ENCODE peak calls at places on chromosomes 5 and 9, in five cellular contexts. One of them, this sample, is unnamed.

GRCh38 chr5:124433170-124433569 is 313.3 kb downstream of the ZNF608 start:
- DNase-seq in adrenal gland: no peak
- DNase-seq in uterus: no peak
- DNase-seq in WERI-Rb-1: no peak
- DNase-seq in astrocyte: no peak
- DNase-seq in this sample: no peak

GRCh38 chr5:179324760-179325295 is 20.4 kb downstream of the ADAMTS2 start:
- DNase-seq in adrenal gland: no peak
- DNase-seq in uterus: peak; percentile 12
- DNase-seq in WERI-Rb-1: no peak
- DNase-seq in astrocyte: no peak
- DNase-seq in this sample: no peak

GRCh38 chr5:111699324-111699723 is 57.7 kb downstream of the NREP start:
- DNase-seq in adrenal gland: no peak
- DNase-seq in uterus: no peak
- DNase-seq in WERI-Rb-1: no peak
- DNase-seq in astrocyte: no peak
- DNase-seq in this sample: peak; percentile 63

GRCh38 chr5:131716650-131717049 is 80.2 kb downstream of the FNIP1 start:
- DNase-seq in adrenal gland: no peak
- DNase-seq in uterus: no peak
- DNase-seq in WERI-Rb-1: no peak
- DNase-seq in astrocyte: no peak
- DNase-seq in this sample: no peak

GRCh38 chr9:76638001-76638400 is 126.2 kb upstream of the PCA3 start:
- DNase-seq in adrenal gland: no peak
- DNase-seq in uterus: no peak
- DNase-seq in WERI-Rb-1: no peak
- DNase-seq in astrocyte: no peak
- DNase-seq in this sample: peak; percentile 30

GRCh38 chr5:143179126-143179740 is 224.3 kb downstream of the NR3C1 start:
- DNase-seq in adrenal gland: no peak
- DNase-seq in uterus: no peak
- DNase-seq in WERI-Rb-1: no peak
- DNase-seq in astrocyte: no peak
- DNase-seq in this sample: no peak

GRCh38 chr9:89873801-89874200 is 269.0 kb downstream of the GADD45G start:
- DNase-seq in adrenal gland: peak; percentile 16
- DNase-seq in uterus: peak; percentile 9
- DNase-seq in WERI-Rb-1: peak; percentile 4
- DNase-seq in astrocyte: no peak
- DNase-seq in this sample: no peak

GRCh38 chr5:142201471-142201887 is 92.9 kb downstream of the NDFIP1 start:
- DNase-seq in adrenal gland: no peak
- DNase-seq in uterus: no peak
- DNase-seq in WERI-Rb-1: no peak
- DNase-seq in astrocyte: peak; percentile 98
- DNase-seq in this sample: peak; percentile 94

GRCh38 chr9:121915304-121915625 is 177.8 kb downstream of the TTLL11 start:
- DNase-seq in adrenal gland: no peak
- DNase-seq in uterus: no peak
- DNase-seq in WERI-Rb-1: no peak
- DNase-seq in astrocyte: no peak
- DNase-seq in this sample: no peak

GRCh38 chr9:92607773-92608172 is 62.2 kb downstream of the IPPK start:
- DNase-seq in adrenal gland: no peak
- DNase-seq in uterus: no peak
- DNase-seq in WERI-Rb-1: no peak
- DNase-seq in astrocyte: peak; percentile 87
- DNase-seq in this sample: no peak

GRCh38 chr5:56950626-56951130 is 1.2 kb downstream of the MIER3 start:
- DNase-seq in adrenal gland: peak; percentile 58
- DNase-seq in uterus: peak; percentile 77
- DNase-seq in WERI-Rb-1: no peak
- DNase-seq in astrocyte: peak; percentile 41
- DNase-seq in this sample: peak; percentile 42

GRCh38 chr9:20358201-20358600 is 264.1 kb downstream of the MLLT3 start:
- DNase-seq in adrenal gland: no peak
- DNase-seq in uterus: no peak
- DNase-seq in WERI-Rb-1: no peak
- DNase-seq in astrocyte: peak; percentile 34
- DNase-seq in this sample: peak; percentile 96

GRCh38 chr9:75588808-75589207 is 301.7 kb upstream of the PCSK5 start:
- DNase-seq in adrenal gland: no peak
- DNase-seq in uterus: no peak
- DNase-seq in WERI-Rb-1: no peak
- DNase-seq in astrocyte: no peak
- DNase-seq in this sample: no peak

GRCh38 chr5:43039468-43040286 is 442 bp downstream of the ANXA2R start:
- DNase-seq in adrenal gland: peak; percentile 76
- DNase-seq in uterus: peak; percentile 60
- DNase-seq in WERI-Rb-1: peak; percentile 24
- DNase-seq in astrocyte: peak; percentile 88
- DNase-seq in this sample: no peak

GRCh38 chr5:155726267-155726666 is 600.7 kb upstream of the SGCD start:
- DNase-seq in adrenal gland: no peak
- DNase-seq in uterus: no peak
- DNase-seq in WERI-Rb-1: no peak
- DNase-seq in astrocyte: no peak
- DNase-seq in this sample: peak; percentile 10

GRCh38 chr9:136996361-136997281 is at the start of gene CLIC3:
- DNase-seq in adrenal gland: no peak
- DNase-seq in uterus: no peak
- DNase-seq in WERI-Rb-1: peak; percentile 73
- DNase-seq in astrocyte: no peak
- DNase-seq in this sample: peak; percentile 16
- H3K27me3 ChIP-seq in adrenal gland: no peaks in the 10 kb centered on the region
- H3K27me3 ChIP-seq in uterus: no peaks in the 10 kb centered on the region
- H3K27me3 ChIP-seq in WERI-Rb-1: no peaks in the 10 kb centered on the region
- H3K27me3 ChIP-seq in astrocyte: no peaks in the 10 kb centered on the region
- H3K27me3 ChIP-seq in this sample: no peaks in the 10 kb centered on the region

DNA sequence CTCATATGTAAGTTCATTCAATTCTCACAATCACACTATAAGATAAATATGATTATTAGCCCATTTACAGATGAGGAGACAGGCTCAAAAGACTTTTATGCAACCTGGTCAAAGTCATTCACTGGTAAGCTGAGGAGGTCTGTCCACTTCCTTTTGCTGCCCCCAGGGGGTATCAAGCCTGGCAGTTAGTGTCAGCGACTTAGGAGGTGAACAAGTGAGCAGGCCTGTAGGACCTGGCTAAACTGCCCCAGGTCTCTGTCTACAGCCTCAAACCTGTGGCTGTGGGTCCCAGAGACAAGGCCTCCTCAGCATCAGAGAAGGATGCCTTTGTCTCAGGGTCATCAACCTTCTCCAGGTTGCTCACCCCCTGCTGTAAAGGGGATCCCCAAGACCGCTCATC is 10.4 kb downstream of the TGFBI start:
- DNase-seq in adrenal gland: no peak
- DNase-seq in uterus: no peak
- DNase-seq in WERI-Rb-1: no peak
- DNase-seq in astrocyte: no peak
- DNase-seq in this sample: no peak
- TF ChIP-seq CTCF in adrenal gland: no peak
- TF ChIP-seq CTCF in uterus: no peak
- TF ChIP-seq CTCF in WERI-Rb-1: no peak
- TF ChIP-seq CTCF in astrocyte: no peak
- TF ChIP-seq CTCF in this sample: no peak

GRCh38 chr9:134994926-134995791 is 77.4 kb upstream of the FCN1 start:
- DNase-seq in adrenal gland: no peak
- DNase-seq in uterus: no peak
- DNase-seq in WERI-Rb-1: peak; percentile 0
- DNase-seq in astrocyte: no peak
- DNase-seq in this sample: no peak
- H3K27me3 ChIP-seq in adrenal gland: no peaks in the 10 kb centered on the region
- H3K27me3 ChIP-seq in uterus: no peaks in the 10 kb centered on the region
- H3K27me3 ChIP-seq in WERI-Rb-1: no peaks in the 10 kb centered on the region
- H3K27me3 ChIP-seq in astrocyte: no peaks in the 10 kb centered on the region
- H3K27me3 ChIP-seq in this sample: no peaks in the 10 kb centered on the region

GRCh38 chr5:109304323-109304722 is 105.5 kb downstream of the PJA2 start:
- DNase-seq in adrenal gland: no peak
- DNase-seq in uterus: no peak
- DNase-seq in WERI-Rb-1: no peak
- DNase-seq in astrocyte: no peak
- DNase-seq in this sample: no peak
- TF ChIP-seq CTCF in adrenal gland: no peak
- TF ChIP-seq CTCF in uterus: no peak
- TF ChIP-seq CTCF in WERI-Rb-1: no peak
- TF ChIP-seq CTCF in astrocyte: no peak
- TF ChIP-seq CTCF in this sample: no peak